ENCODE peak calls at places on chromosomes 4 and X, in seven cellular contexts. S is SK-N-SH, N is HepG2, P is GM12891, G is K562, Y is H1, M is GM12878. W is an unnamed sample.

GRCh38 chr4:12861422-12861821 is 622.7 kb downstream of the RAB28 start:
- DNase-seq in S (no peak), N (no peak), Y (no peak), P (no peak), M (no peak), G (no peak), W (no peak)

GRCh38 chr4:94339779-94340178 is 2.9 kb downstream of the HPGDS start:
- DNase-seq in M (no peak), G (no peak), N (no peak), P (no peak), Y (no peak), S (no peak), W (no peak)

GRCh38 chr4:1566838-1567518 is 117.1 kb downstream of the FAM53A start:
- DNase-seq in P (no peak), G (no peak), Y (no peak), S (peak; percentile 74), N (no peak), M (no peak), W (no peak)

GRCh38 chr4:185717018-185717726 is 94.8 kb downstream of the SORBS2 start:
- DNase-seq in P (no peak), Y (no peak), S (no peak), N (no peak), M (no peak), G (no peak), W (no peak)

GRCh38 chr4:100362363-100362762 is 155.5 kb downstream of the EMCN start:
- DNase-seq in P (no peak), S (no peak), Y (no peak), M (no peak), G (no peak), N (no peak), W (no peak)

GRCh38 chr4:79065262-79065661 is 126.0 kb upstream of the PAQR3 start:
- DNase-seq in Y (no peak), P (no peak), M (no peak), G (no peak), S (no peak), N (no peak), W (no peak)

GRCh38 chr4:161320377-161320776 is 843.4 kb downstream of the FSTL5 start:
- DNase-seq in M (no peak), S (peak; percentile 2), G (no peak), P (no peak), N (peak; percentile 48), Y (peak; percentile 9), W (no peak)

GRCh38 chrX:25131055-25131454 is 115.3 kb upstream of the ARX start:
- DNase-seq in M (no peak), S (no peak), P (no peak), Y (no peak), N (no peak), G (no peak), W (no peak)

GRCh38 chr4:24032371-24032989 is 142.6 kb upstream of the PPARGC1A start:
- DNase-seq in N (peak; percentile 13), Y (no peak), G (no peak), P (no peak), M (no peak), S (peak; percentile 4), W (no peak)

GRCh38 chr4:97987019-97987648 is 156.1 kb downstream of the STPG2 start:
- DNase-seq in N (peak; percentile 4), Y (no peak), S (peak; percentile 41), M (no peak), G (no peak), P (no peak), W (no peak)

GRCh38 chrX:135420831-135421230 is 913 bp upstream of the SMIM10L2A start:
- DNase-seq in P (no peak), M (no peak), N (no peak), G (no peak), Y (no peak), S (no peak), W (no peak)

GRCh38 chr4:78645853-78646757 is 94.5 kb downstream of the ANXA3 start:
- DNase-seq in S (no peak), P (no peak), G (no peak), Y (no peak), N (peak; percentile 36), M (no peak), W (no peak)

GRCh38 chr4:55817691-55818090 is 1.9 kb upstream of the EXOC1L start:
- DNase-seq in N (no peak), Y (no peak), P (no peak), G (no peak), M (no peak), S (no peak), W (no peak)
- TF ChIP-seq POLR2AphosphoS5 in N (no peak), Y (no peak), P (no peak), G (no peak), M (no peak), S (no peak), W (no peak)

GRCh38 chr4:76690906-76691275 is 207.1 kb downstream of the SOWAHB start:
- DNase-seq in S (no peak), G (no peak), Y (no peak), M (no peak), P (no peak), N (no peak), W (no peak)

GRCh38 chr4:76687730-76688441 is 210.1 kb downstream of the SOWAHB start:
- DNase-seq in G (no peak), P (no peak), M (no peak), Y (no peak), N (no peak), S (peak; percentile 52), W (no peak)

GRCh38 chr4:76690091-76690905 is 207.6 kb downstream of the SOWAHB start:
- DNase-seq in N (no peak), Y (no peak), M (no peak), P (no peak), S (peak; percentile 84), G (no peak), W (no peak)

GRCh38 chr4:76688737-76689078 is 209.2 kb downstream of the SOWAHB start:
- DNase-seq in M (no peak), G (no peak), S (peak; percentile 45), P (no peak), Y (no peak), N (no peak), W (no peak)

DNA sequence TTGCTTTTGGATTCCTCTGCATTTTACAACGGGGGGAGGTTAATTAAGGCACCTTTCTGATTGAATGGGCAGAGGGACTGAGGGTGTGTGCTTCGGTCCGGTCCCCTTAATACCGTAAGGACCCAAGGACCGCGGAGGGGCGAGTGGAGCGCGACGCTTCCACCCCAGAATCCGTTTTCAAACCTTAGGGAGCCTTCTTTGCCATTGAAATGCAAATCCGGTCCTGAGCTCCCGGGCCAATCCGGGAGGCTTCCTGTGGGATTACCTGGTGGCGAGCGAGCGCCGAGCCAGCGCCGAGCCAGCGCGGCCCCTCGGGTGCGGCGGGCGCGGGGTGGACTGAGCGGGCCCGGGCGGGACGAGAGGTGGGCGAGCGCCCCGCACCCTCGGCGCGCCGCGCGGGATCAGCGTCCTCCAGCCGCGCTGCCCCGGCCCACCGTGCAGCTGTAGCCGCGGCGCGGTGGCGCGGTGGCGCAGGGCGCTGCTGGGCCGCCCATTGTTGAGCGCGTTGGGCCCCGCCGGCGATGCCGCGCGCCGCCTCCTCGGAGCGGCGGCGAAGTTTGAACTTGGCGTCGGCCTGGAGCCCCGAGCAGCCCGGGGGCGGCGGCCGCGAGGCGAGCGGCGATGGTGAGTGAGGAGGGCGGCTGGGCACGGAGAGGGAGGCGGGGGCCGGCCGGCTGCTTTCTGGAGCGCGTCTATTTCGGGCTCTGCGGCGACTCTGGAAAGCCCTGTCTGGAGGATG is 208.7 kb downstream of the SOWAHB start:
- DNase-seq in P (peak; percentile 22), S (peak; percentile 78), N (no peak), G (no peak), M (no peak), Y (no peak), W (peak; percentile 34)
- TF ChIP-seq TAF1 in P (no peak), S (no peak), N (no peak), G (no peak), M (no peak), Y (peak; percentile 68), W (no peak)

DNA sequence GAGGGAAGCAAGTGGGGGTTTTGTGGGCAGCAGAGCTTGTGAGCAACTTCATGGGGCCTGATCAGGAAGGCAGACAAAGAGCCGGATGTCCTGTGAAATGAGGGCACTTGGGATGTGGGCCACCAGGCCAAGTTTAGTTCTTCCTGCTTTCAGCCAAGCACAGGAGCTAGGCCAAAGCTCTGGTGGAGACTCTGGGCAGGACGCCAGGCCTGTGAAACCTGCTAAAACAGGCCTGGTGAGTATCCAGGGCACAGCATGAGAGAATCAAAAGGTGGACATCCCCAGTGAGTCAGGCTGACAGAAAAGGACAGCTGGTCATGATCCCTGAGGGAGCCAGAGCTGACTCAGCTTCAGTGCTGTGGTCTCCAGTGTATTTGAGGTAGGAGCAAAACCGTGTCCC is 95.7 kb downstream of the NPNT start:
- DNase-seq in Y (no peak), M (no peak), N (no peak), G (no peak), S (peak; percentile 23), P (no peak), W (no peak)
- TF ChIP-seq POLR2AphosphoS5 in Y (no peak), M (no peak), N (no peak), G (no peak), S (no peak), P (no peak), W (no peak)

DNA sequence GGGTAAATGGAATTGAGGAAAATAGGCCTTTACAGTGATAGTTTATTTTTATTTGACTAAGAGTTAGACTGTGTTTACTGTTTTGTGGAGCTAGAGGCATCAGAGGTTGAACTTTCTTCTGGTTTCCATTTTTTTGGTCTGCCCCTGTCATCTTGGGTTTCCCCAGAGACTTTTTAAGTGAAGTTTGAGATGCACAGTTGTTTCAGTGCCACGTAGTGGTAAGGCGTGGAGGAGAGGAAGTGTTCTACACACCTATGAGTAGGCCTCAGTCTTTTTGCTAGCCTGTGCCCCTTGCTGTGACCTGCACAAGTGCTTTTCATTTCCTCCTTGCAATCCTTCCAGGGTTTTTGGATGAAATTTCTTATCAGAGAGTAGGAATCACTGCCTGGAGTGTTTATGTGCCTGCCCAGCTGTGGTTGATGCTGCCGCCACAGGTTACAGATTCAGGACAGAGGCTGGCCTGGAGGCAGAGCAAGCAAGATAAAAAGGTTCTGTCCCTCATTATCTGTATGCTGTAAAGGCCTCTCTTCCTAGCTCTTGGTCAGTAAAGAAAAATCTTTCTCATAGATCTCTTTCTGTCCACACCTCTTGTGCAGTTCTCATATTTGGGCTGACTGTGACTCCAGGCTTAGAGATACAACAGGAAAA is 12.5 kb upstream of the HSFX4 start:
- DNase-seq in S (no peak), N (no peak), Y (no peak), M (peak; percentile 25), P (no peak), G (no peak), W (no peak)
- TF ChIP-seq TAF1 in S (no peak), N (no peak), Y (no peak), M (no peak), P (no peak), G (no peak), W (no peak)

W was measured in GM12892.